ENCODE peak calls at places on chromosomes 3 and 15, in six cellular contexts. H, X, N, M, C and U are unnamed samples.

GRCh38 chr15:25169318-25169717 is 214.5 kb downstream of the SNRPN start:
- DNase-seq in H (no peak), X (no peak), N (no peak), M (no peak), C (no peak), U (no peak)

GRCh38 chr15:70092462-70092850 is 5.3 kb downstream of the TLE3 start:
- DNase-seq in H (no peak), X (no peak), N (no peak), M (no peak), C (no peak), U (no peak)

GRCh38 chr3:129473766-129474152 is 33.7 kb downstream of the IFT122 start:
- DNase-seq in H (no peak), X (no peak), N (no peak), M (no peak), C (no peak), U (no peak)

GRCh38 chr15:47384316-47384715 is 333.0 kb upstream of the SEMA6D start:
- DNase-seq in H (peak), X (no peak), N (no peak), M (peak), C (no peak), U (no peak)

GRCh38 chr15:98625614-98626013 is 22.7 kb upstream of the IGF1R start:
- DNase-seq in H (no peak), X (no peak), N (no peak), M (no peak), C (no peak), U (no peak)

GRCh38 chr15:58148633-58149032 is 10.5 kb downstream of the AQP9 start:
- DNase-seq in H (no peak), X (no peak), N (no peak), M (no peak), C (no peak), U (no peak)

GRCh38 chr3:17307482-17307881 is 422.7 kb downstream of the PLCL2 start:
- DNase-seq in H (no peak), X (no peak), N (no peak), M (no peak), C (no peak), U (no peak)

GRCh38 chr15:82737975-82738374 is 28.3 kb upstream of the AP3B2 start:
- DNase-seq in H (no peak), X (no peak), N (no peak), M (no peak), C (no peak), U (no peak)